ENCODE peak calls at places on chromosome 2, in seven cellular contexts. S, K, A, B, J, T and E are unnamed samples.

GRCh38 chr2:75041791-75042231 is 83.4 kb downstream of the POLE4 start:
- DNase-seq in S (no peak), K (no peak), A (no peak), B (no peak), J (no peak), T (no peak), E (no peak)

GRCh38 chr2:118221952-118222594 is 133.8 kb downstream of the INSIG2 start:
- DNase-seq in S (peak; percentile 46), K (peak; percentile 72), A (peak; percentile 66), B (peak; percentile 34), J (no peak), T (peak; percentile 59), E (peak; percentile 21)

GRCh38 chr2:166380615-166381014 is 4.9 kb upstream of the SCN9A start:
- DNase-seq in S (no peak), K (no peak), A (no peak), B (no peak), J (no peak), T (no peak), E (no peak)

GRCh38 chr2:101151859-101152194 is 645 bp upstream of the TBC1D8 start:
- DNase-seq in S (no peak), K (no peak), A (no peak), B (no peak), J (no peak), T (no peak), E (no peak)

GRCh38 chr2:239964399-239965185 is 60.5 kb downstream of the NDUFA10 start:
- DNase-seq in S (no peak), K (no peak), A (no peak), B (peak; percentile 11), J (no peak), T (no peak), E (no peak)

GRCh38 chr2:107466984-107467383 is 359.7 kb upstream of the RGPD4 start:
- DNase-seq in S (no peak), K (peak; percentile 37), A (no peak), B (no peak), J (no peak), T (no peak), E (no peak)

GRCh38 chr2:160108231-160108630 is 45.8 kb upstream of the PLA2R1 start:
- DNase-seq in S (no peak), K (no peak), A (no peak), B (no peak), J (no peak), T (no peak), E (no peak)

GRCh38 chr2:120552800-120553471 is 182.7 kb upstream of the GLI2 start:
- DNase-seq in S (peak; percentile 76), K (peak; percentile 83), A (no peak), B (peak; percentile 94), J (peak; percentile 15), T (peak; percentile 87), E (peak; percentile 94)